ENCODE peak calls at places on chromosomes 7 and 10, in ten cellular contexts. N is K562, C is heart left ventricle, P is HCT116, U is transverse colon, O is astrocyte of the spinal cord, Z is OCI-LY7, H is foreskin fibroblast, Q is heart right ventricle, L is brain microvascular endothelial cell. I is an unnamed sample.

GRCh38 chr10:66586073-66586472 is 339.8 kb upstream of the LRRTM3 start:
- DNase-seq in N (no peak), L (peak), H (peak), Z (no peak), Q (no peak), O (peak), C (no peak), P (no peak), U (peak), I (peak)

GRCh38 chr7:90111-91063 is 102.0 kb upstream of the FAM20C start:
- DNase-seq in Q (no peak), Z (no peak), P (no peak), C (no peak), H (peak), O (peak), L (no peak), U (no peak), N (no peak), I (no peak)

GRCh38 chr7:75966209-75966961 is 28.0 kb downstream of the TMEM120A start:
- DNase-seq in O (no peak), Q (peak), N (no peak), P (no peak), U (no peak), Z (no peak), H (peak), C (peak), L (no peak), I (no peak)

GRCh38 chr10:74186678-74187077 is 35.7 kb downstream of the ADK start:
- DNase-seq in Q (no peak), U (no peak), N (no peak), O (no peak), L (no peak), C (no peak), P (no peak), Z (no peak), H (no peak), I (no peak)

GRCh38 chr10:51183783-51184182 is 109.5 kb downstream of the PRKG1 start:
- DNase-seq in P (no peak), Q (no peak), C (no peak), O (no peak), Z (no peak), H (no peak), L (no peak), U (no peak), N (no peak), I (no peak)

GRCh38 chr7:26525413-26526287 is 234.0 kb downstream of the SNX10 start:
- DNase-seq in Z (no peak), Q (no peak), P (no peak), N (no peak), L (no peak), H (no peak), C (no peak), U (peak), O (no peak), I (no peak)

GRCh38 chr7:120272261-120272895 is 597 bp upstream of the KCND2 start:
- DNase-seq in Z (peak), U (no peak), O (peak), N (peak), P (peak), C (no peak), H (peak), L (peak), Q (no peak), I (no peak)

GRCh38 chr7:102190777-102191176 is 95.9 kb upstream of the SH2B2 start:
- DNase-seq in L (no peak), N (no peak), Z (no peak), U (no peak), C (no peak), H (no peak), P (no peak), O (no peak), Q (no peak), I (no peak)

GRCh38 chr7:107208563-107208962 is 39.8 kb downstream of the HBP1 start:
- DNase-seq in O (no peak), C (no peak), H (no peak), N (peak), Z (no peak), P (no peak), U (no peak), Q (no peak), L (no peak), I (no peak)

GRCh38 chr10:45354261-45354660 is 19.8 kb upstream of the ALOX5 start:
- DNase-seq in Z (no peak), C (peak), N (peak), U (peak), L (no peak), Q (peak), H (no peak), O (no peak), P (no peak), I (peak)

GRCh38 chr10:30170814-30171213 is 111.4 kb upstream of the JCAD start:
- DNase-seq in U (no peak), C (no peak), O (no peak), P (no peak), N (no peak), L (no peak), H (peak), Q (no peak), Z (no peak), I (no peak)

GRCh38 chr10:9091515-9092093 is 1037.1 kb downstream of the GATA3 start:
- DNase-seq in L (no peak), H (no peak), U (no peak), O (no peak), C (no peak), P (no peak), Z (no peak), Q (no peak), N (no peak), I (no peak)

GRCh38 chr10:21494221-21495001 is 31.1 kb downstream of the SKIDA1 start:
- DNase-seq in C (peak), O (peak), Z (no peak), Q (no peak), P (no peak), L (no peak), N (no peak), H (peak), U (no peak), I (peak)

GRCh38 chr7:102288285-102288930 is 1.7 kb downstream of the SH2B2 start:
- DNase-seq in Z (peak), O (no peak), L (no peak), N (peak), H (peak), C (no peak), P (no peak), U (no peak), Q (no peak), I (no peak)

GRCh38 chr7:151125459-151125834 is 39.2 kb downstream of the AGAP3 start:
- DNase-seq in N (no peak), C (peak), P (no peak), Q (peak), Z (no peak), U (peak), O (peak), L (no peak), H (peak), I (no peak)

GRCh38 chr7:135855836-135856235 is 107.2 kb upstream of the FAM180A start:
- DNase-seq in H (peak), O (peak), Z (peak), P (no peak), L (no peak), N (peak), U (no peak), C (no peak), Q (no peak), I (no peak)

GRCh38 chr10:97333601-97334369 is 744 bp downstream of the FRAT2 start:
- DNase-seq in Q (peak), H (peak), L (peak), P (no peak), C (peak), N (peak), Z (peak), O (peak), U (peak), I (peak)

GRCh38 chr10:97334370-97335175 is at the start of gene FRAT2:
- DNase-seq in L (peak), C (peak), N (peak), U (peak), Z (peak), H (peak), P (peak), Q (peak), O (peak), I (peak)

GRCh38 chr10:97333351-97333600 is 1.3 kb downstream of the FRAT2 start:
- DNase-seq in U (no peak), O (peak), L (no peak), C (no peak), P (no peak), H (peak), Q (no peak), N (peak), Z (peak), I (no peak)

GRCh38 chr10:97331304-97331703 is 3.2 kb downstream of the FRAT2 start:
- DNase-seq in U (no peak), N (no peak), O (no peak), Q (no peak), C (no peak), H (no peak), L (no peak), P (no peak), Z (no peak), I (no peak)

GRCh38 chr10:97332586-97333350 is 1.8 kb downstream of the FRAT2 start:
- DNase-seq in L (peak), Z (no peak), Q (peak), C (peak), H (peak), U (peak), P (no peak), N (peak), O (peak), I (peak)
- H3K4me3 ChIP-seq in L (peak), Z (peak), Q (peak), C (peak), H (peak), U (peak), P (no peak), N (peak), O (peak), I (peak)

GRCh38 chr7:13897825-13898224 is 91.6 kb downstream of the ETV1 start:
- DNase-seq in U (no peak), L (no peak), N (no peak), H (no peak), O (no peak), Q (no peak), P (no peak), C (no peak), Z (no peak), I (no peak)

GRCh38 chr7:13890793-13891192 is 98.7 kb downstream of the ETV1 start:
- DNase-seq in N (no peak), U (no peak), C (no peak), Q (no peak), P (no peak), L (no peak), O (no peak), Z (no peak), H (no peak), I (no peak)

GRCh38 chr7:13898957-13899670 is 90.4 kb downstream of the ETV1 start:
- DNase-seq in Q (no peak), Z (no peak), O (no peak), H (no peak), P (no peak), N (no peak), C (no peak), U (no peak), L (no peak), I (no peak)

DNA sequence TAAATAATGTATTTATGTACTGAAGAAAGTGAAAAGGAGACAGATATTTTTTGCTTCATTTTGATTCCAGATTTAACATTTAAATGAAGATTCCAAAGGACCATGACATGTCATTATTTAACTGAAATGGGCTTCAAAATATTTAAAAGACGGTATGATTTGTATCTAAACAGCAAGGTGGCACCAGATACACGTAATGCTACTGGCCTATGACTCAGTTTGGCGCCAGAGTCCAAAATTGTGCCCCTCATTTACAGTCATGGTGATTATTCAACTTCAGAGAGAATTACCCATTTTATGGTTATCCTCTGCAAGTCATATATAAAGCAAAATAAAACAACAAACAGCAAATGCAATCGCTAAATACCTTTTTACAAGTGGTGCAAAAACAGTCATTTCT is 94.5 kb downstream of the ETV1 start:
- DNase-seq in U (no peak), Q (no peak), Z (no peak), O (no peak), L (no peak), N (no peak), H (no peak), C (no peak), P (no peak), I (no peak)
- TF ChIP-seq CTCF in U (no peak), Q (no peak), Z (no peak), O (no peak), L (no peak), N (no peak), H (no peak), C (no peak), P (no peak), I (no peak)

GRCh38 chr10:93175490-93175889 is 101.8 kb downstream of the CYP26A1 start:
- DNase-seq in Q (no peak), P (no peak), C (no peak), N (no peak), O (no peak), L (no peak), U (no peak), Z (no peak), H (no peak), I (no peak)

GRCh38 chr10:93181929-93182327 is 108.2 kb downstream of the CYP26A1 start:
- DNase-seq in P (no peak), N (no peak), O (no peak), U (no peak), H (no peak), Z (no peak), Q (no peak), L (no peak), C (no peak), I (no peak)

GRCh38 chr10:93182790-93183189 is 109.1 kb downstream of the CYP26A1 start:
- DNase-seq in O (no peak), P (no peak), H (no peak), N (no peak), C (no peak), U (no peak), Q (no peak), Z (no peak), L (no peak), I (no peak)

GRCh38 chr10:93181249-93181928 is 107.7 kb downstream of the CYP26A1 start:
- DNase-seq in L (no peak), P (no peak), Z (no peak), H (no peak), O (no peak), C (no peak), N (no peak), Q (no peak), U (no peak), I (no peak)

DNA sequence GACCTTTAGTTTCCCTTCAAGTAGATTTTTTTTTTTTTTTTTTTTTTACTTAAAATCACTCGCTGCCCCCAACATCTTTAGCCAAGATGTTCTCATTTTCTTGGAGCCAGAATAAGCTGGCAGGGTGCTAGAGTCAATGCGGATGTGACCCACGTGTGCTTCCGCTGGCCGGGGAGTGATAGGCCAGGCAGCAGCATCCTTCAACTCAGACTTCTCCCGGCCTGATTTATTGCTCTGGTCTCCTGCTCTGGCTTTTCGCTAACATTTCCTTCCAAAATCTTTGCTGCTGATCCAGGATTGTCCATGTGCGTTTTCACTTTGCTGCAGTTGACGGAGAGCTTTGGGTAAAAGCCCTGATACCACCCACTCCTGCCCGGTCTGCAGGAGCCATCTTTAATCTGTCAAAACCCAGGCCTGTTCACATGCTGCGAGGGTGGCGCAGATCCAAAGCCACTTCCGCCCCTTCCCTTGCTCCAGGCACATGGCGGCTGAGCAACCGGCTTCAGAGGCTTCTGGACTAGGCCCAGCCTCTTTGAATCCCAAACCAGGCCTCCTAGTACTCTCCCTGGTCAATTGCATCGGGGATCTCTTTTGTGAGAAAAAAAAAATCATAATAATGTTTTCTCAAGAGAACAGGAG is 106.8 kb downstream of the CYP26A1 start:
- DNase-seq in Q (peak), U (peak), Z (no peak), P (no peak), O (peak), H (peak), C (peak), L (no peak), N (peak), I (no peak)
- H3K4me3 ChIP-seq in Q (no peak), U (no peak), Z (no peak), P (no peak), O (no peak), H (no peak), C (no peak), L (no peak), N (no peak), I (no peak)

GRCh38 chr7:42617781-42618457 is 294.0 kb downstream of the C7orf25 start:
- DNase-seq in P (no peak), C (no peak), Q (no peak), Z (no peak), U (no peak), L (no peak), N (no peak), H (peak), O (peak), I (no peak)
- TF ChIP-seq CTCF in P (no peak), C (no peak), Q (no peak), Z (no peak), U (no peak), L (peak), N (no peak), H (no peak), O (no peak), I (no peak)